ENCODE peak calls at places on chromosomes 4 and X, in nine cellular contexts. One of them, this sample, is unnamed.

GRCh38 chr4:20254517-20255250 is 3.0 kb downstream of the SLIT2 start:
- DNase-seq in NCI-H1092: no peak
- DNase-seq in AG09309: no peak
- DNase-seq in iPS DF 6.9: no peak
- DNase-seq in ureter: no peak
- DNase-seq in CD8-positive, alpha-beta memory T cell: no peak
- DNase-seq in right cardiac atrium: peak; percentile 34
- DNase-seq in stimulated activated CD8-positive, alpha-beta memory T cell treated with anti-CD3 and anti-CD28 coated beads, Interleukin-12 subunit alpha, Interleukin-12 subunit beta, amount 100 ng/mL, for 1 hour: no peak
- DNase-seq in lower leg skin: no peak
- DNase-seq in this sample: no peak

GRCh38 chrX:21166302-21166982 is 207.8 kb upstream of the CNKSR2 start:
- DNase-seq in NCI-H1092: no peak
- DNase-seq in AG09309: no peak
- DNase-seq in iPS DF 6.9: no peak
- DNase-seq in ureter: no peak
- DNase-seq in CD8-positive, alpha-beta memory T cell: no peak
- DNase-seq in right cardiac atrium: no peak
- DNase-seq in stimulated activated CD8-positive, alpha-beta memory T cell treated with anti-CD3 and anti-CD28 coated beads, Interleukin-12 subunit alpha, Interleukin-12 subunit beta, amount 100 ng/mL, for 1 hour: no peak
- DNase-seq in lower leg skin: no peak
- DNase-seq in this sample: no peak

GRCh38 chr4:53558061-53558801 is 33.1 kb downstream of the LNX1 start:
- DNase-seq in NCI-H1092: no peak
- DNase-seq in AG09309: no peak
- DNase-seq in iPS DF 6.9: no peak
- DNase-seq in ureter: no peak
- DNase-seq in CD8-positive, alpha-beta memory T cell: no peak
- DNase-seq in right cardiac atrium: peak; percentile 24
- DNase-seq in stimulated activated CD8-positive, alpha-beta memory T cell treated with anti-CD3 and anti-CD28 coated beads, Interleukin-12 subunit alpha, Interleukin-12 subunit beta, amount 100 ng/mL, for 1 hour: no peak
- DNase-seq in lower leg skin: no peak
- DNase-seq in this sample: peak; percentile 17

GRCh38 chr4:75830906-75831305 is 71.3 kb downstream of the PPEF2 start:
- DNase-seq in NCI-H1092: no peak
- DNase-seq in AG09309: no peak
- DNase-seq in iPS DF 6.9: no peak
- DNase-seq in ureter: no peak
- DNase-seq in CD8-positive, alpha-beta memory T cell: no peak
- DNase-seq in right cardiac atrium: no peak
- DNase-seq in stimulated activated CD8-positive, alpha-beta memory T cell treated with anti-CD3 and anti-CD28 coated beads, Interleukin-12 subunit alpha, Interleukin-12 subunit beta, amount 100 ng/mL, for 1 hour: no peak
- DNase-seq in lower leg skin: no peak
- DNase-seq in this sample: no peak

GRCh38 chr4:15469402-15470148 is at the start of gene CC2D2A:
- DNase-seq in NCI-H1092: no peak
- DNase-seq in AG09309: no peak
- DNase-seq in iPS DF 6.9: no peak
- DNase-seq in ureter: no peak
- DNase-seq in CD8-positive, alpha-beta memory T cell: no peak
- DNase-seq in right cardiac atrium: peak; percentile 20
- DNase-seq in stimulated activated CD8-positive, alpha-beta memory T cell treated with anti-CD3 and anti-CD28 coated beads, Interleukin-12 subunit alpha, Interleukin-12 subunit beta, amount 100 ng/mL, for 1 hour: no peak
- DNase-seq in lower leg skin: no peak
- DNase-seq in this sample: no peak

GRCh38 chrX:148976571-148976970 is 476.2 kb downstream of the AFF2 start:
- DNase-seq in NCI-H1092: no peak
- DNase-seq in AG09309: no peak
- DNase-seq in iPS DF 6.9: no peak
- DNase-seq in ureter: no peak
- DNase-seq in CD8-positive, alpha-beta memory T cell: no peak
- DNase-seq in right cardiac atrium: no peak
- DNase-seq in stimulated activated CD8-positive, alpha-beta memory T cell treated with anti-CD3 and anti-CD28 coated beads, Interleukin-12 subunit alpha, Interleukin-12 subunit beta, amount 100 ng/mL, for 1 hour: no peak
- DNase-seq in lower leg skin: no peak
- DNase-seq in this sample: no peak

GRCh38 chrX:31132803-31133202 is 61.0 kb upstream of the FTHL17 start:
- DNase-seq in NCI-H1092: peak; percentile 49
- DNase-seq in AG09309: no peak
- DNase-seq in iPS DF 6.9: no peak
- DNase-seq in ureter: no peak
- DNase-seq in CD8-positive, alpha-beta memory T cell: no peak
- DNase-seq in right cardiac atrium: no peak
- DNase-seq in stimulated activated CD8-positive, alpha-beta memory T cell treated with anti-CD3 and anti-CD28 coated beads, Interleukin-12 subunit alpha, Interleukin-12 subunit beta, amount 100 ng/mL, for 1 hour: no peak
- DNase-seq in lower leg skin: no peak
- DNase-seq in this sample: peak; percentile 61

GRCh38 chr4:74394476-74395136 is 29.7 kb downstream of the EREG start:
- DNase-seq in NCI-H1092: no peak
- DNase-seq in AG09309: no peak
- DNase-seq in iPS DF 6.9: no peak
- DNase-seq in ureter: no peak
- DNase-seq in CD8-positive, alpha-beta memory T cell: no peak
- DNase-seq in right cardiac atrium: no peak
- DNase-seq in stimulated activated CD8-positive, alpha-beta memory T cell treated with anti-CD3 and anti-CD28 coated beads, Interleukin-12 subunit alpha, Interleukin-12 subunit beta, amount 100 ng/mL, for 1 hour: no peak
- DNase-seq in lower leg skin: no peak
- DNase-seq in this sample: no peak

GRCh38 chr4:189131131-189131530 is 809.5 kb upstream of the FRG1 start:
- DNase-seq in NCI-H1092: no peak
- DNase-seq in AG09309: no peak
- DNase-seq in iPS DF 6.9: no peak
- DNase-seq in ureter: no peak
- DNase-seq in CD8-positive, alpha-beta memory T cell: no peak
- DNase-seq in right cardiac atrium: no peak
- DNase-seq in stimulated activated CD8-positive, alpha-beta memory T cell treated with anti-CD3 and anti-CD28 coated beads, Interleukin-12 subunit alpha, Interleukin-12 subunit beta, amount 100 ng/mL, for 1 hour: no peak
- DNase-seq in lower leg skin: no peak
- DNase-seq in this sample: no peak

GRCh38 chr4:139740121-139740520 is 74.5 kb downstream of the MGST2 start:
- DNase-seq in NCI-H1092: no peak
- DNase-seq in AG09309: no peak
- DNase-seq in iPS DF 6.9: no peak
- DNase-seq in ureter: no peak
- DNase-seq in CD8-positive, alpha-beta memory T cell: no peak
- DNase-seq in right cardiac atrium: peak; percentile 35
- DNase-seq in stimulated activated CD8-positive, alpha-beta memory T cell treated with anti-CD3 and anti-CD28 coated beads, Interleukin-12 subunit alpha, Interleukin-12 subunit beta, amount 100 ng/mL, for 1 hour: no peak
- DNase-seq in lower leg skin: no peak
- DNase-seq in this sample: no peak

GRCh38 chr4:34047363-34047762 is 2197.0 kb downstream of the ARAP2 start:
- DNase-seq in NCI-H1092: no peak
- DNase-seq in AG09309: no peak
- DNase-seq in iPS DF 6.9: no peak
- DNase-seq in ureter: no peak
- DNase-seq in CD8-positive, alpha-beta memory T cell: no peak
- DNase-seq in right cardiac atrium: no peak
- DNase-seq in stimulated activated CD8-positive, alpha-beta memory T cell treated with anti-CD3 and anti-CD28 coated beads, Interleukin-12 subunit alpha, Interleukin-12 subunit beta, amount 100 ng/mL, for 1 hour: no peak
- DNase-seq in lower leg skin: no peak
- DNase-seq in this sample: no peak

GRCh38 chr4:1464581-1465171 is 58.4 kb upstream of the NKX1-1 start:
- DNase-seq in NCI-H1092: no peak
- DNase-seq in AG09309: no peak
- DNase-seq in iPS DF 6.9: no peak
- DNase-seq in ureter: peak; percentile 39
- DNase-seq in CD8-positive, alpha-beta memory T cell: no peak
- DNase-seq in right cardiac atrium: no peak
- DNase-seq in stimulated activated CD8-positive, alpha-beta memory T cell treated with anti-CD3 and anti-CD28 coated beads, Interleukin-12 subunit alpha, Interleukin-12 subunit beta, amount 100 ng/mL, for 1 hour: no peak
- DNase-seq in lower leg skin: no peak
- DNase-seq in this sample: no peak

GRCh38 chrX:109879991-109880390 is 122.9 kb upstream of the TMEM164 start:
- DNase-seq in NCI-H1092: no peak
- DNase-seq in AG09309: no peak
- DNase-seq in iPS DF 6.9: no peak
- DNase-seq in ureter: no peak
- DNase-seq in CD8-positive, alpha-beta memory T cell: no peak
- DNase-seq in right cardiac atrium: no peak
- DNase-seq in stimulated activated CD8-positive, alpha-beta memory T cell treated with anti-CD3 and anti-CD28 coated beads, Interleukin-12 subunit alpha, Interleukin-12 subunit beta, amount 100 ng/mL, for 1 hour: no peak
- DNase-seq in lower leg skin: no peak
- DNase-seq in this sample: no peak

GRCh38 chrX:49172280-49172780 is 632 bp downstream of the PLP2 start:
- DNase-seq in NCI-H1092: peak; percentile 62
- DNase-seq in AG09309: no peak
- DNase-seq in iPS DF 6.9: no peak
- DNase-seq in ureter: peak; percentile 74
- DNase-seq in CD8-positive, alpha-beta memory T cell: peak; percentile 41
- DNase-seq in right cardiac atrium: peak; percentile 74
- DNase-seq in stimulated activated CD8-positive, alpha-beta memory T cell treated with anti-CD3 and anti-CD28 coated beads, Interleukin-12 subunit alpha, Interleukin-12 subunit beta, amount 100 ng/mL, for 1 hour: peak; percentile 50
- DNase-seq in lower leg skin: peak; percentile 73
- DNase-seq in this sample: no peak

GRCh38 chr4:184647391-184648101 is 1.7 kb downstream of the CASP3 start:
- DNase-seq in NCI-H1092: no peak
- DNase-seq in AG09309: no peak
- DNase-seq in iPS DF 6.9: no peak
- DNase-seq in ureter: no peak
- DNase-seq in CD8-positive, alpha-beta memory T cell: no peak
- DNase-seq in right cardiac atrium: no peak
- DNase-seq in stimulated activated CD8-positive, alpha-beta memory T cell treated with anti-CD3 and anti-CD28 coated beads, Interleukin-12 subunit alpha, Interleukin-12 subunit beta, amount 100 ng/mL, for 1 hour: no peak
- DNase-seq in lower leg skin: no peak
- DNase-seq in this sample: no peak

GRCh38 chrX:65476564-65476963 is 58.0 kb downstream of the LAS1L start:
- DNase-seq in NCI-H1092: no peak
- DNase-seq in AG09309: no peak
- DNase-seq in iPS DF 6.9: no peak
- DNase-seq in ureter: no peak
- DNase-seq in CD8-positive, alpha-beta memory T cell: no peak
- DNase-seq in right cardiac atrium: no peak
- DNase-seq in stimulated activated CD8-positive, alpha-beta memory T cell treated with anti-CD3 and anti-CD28 coated beads, Interleukin-12 subunit alpha, Interleukin-12 subunit beta, amount 100 ng/mL, for 1 hour: no peak
- DNase-seq in lower leg skin: no peak
- DNase-seq in this sample: no peak

GRCh38 chr4:182449960-182450359 is 206.8 kb downstream of the TENM3 start:
- DNase-seq in NCI-H1092: no peak
- DNase-seq in AG09309: no peak
- DNase-seq in iPS DF 6.9: no peak
- DNase-seq in ureter: no peak
- DNase-seq in CD8-positive, alpha-beta memory T cell: no peak
- DNase-seq in right cardiac atrium: no peak
- DNase-seq in stimulated activated CD8-positive, alpha-beta memory T cell treated with anti-CD3 and anti-CD28 coated beads, Interleukin-12 subunit alpha, Interleukin-12 subunit beta, amount 100 ng/mL, for 1 hour: no peak
- DNase-seq in lower leg skin: no peak
- DNase-seq in this sample: no peak